ENCODE peak calls at places on chromosomes 11 and 22, in four cellular contexts. P, W, Y and C are unnamed samples.

GRCh38 chr11:42311944-42312343 is 852.5 kb upstream of the LRRC4C start:
- DNase-seq in P (no peak), W (no peak), Y (no peak), C (no peak)

GRCh38 chr22:24437091-24437490 is 9.7 kb downstream of the ADORA2A start:
- DNase-seq in P (no peak), W (no peak), Y (no peak), C (no peak)

GRCh38 chr22:20080776-20081654 is 974 bp downstream of the DGCR8 start:
- DNase-seq in P (no peak), W (no peak), Y (no peak), C (peak; percentile 30)

GRCh38 chr22:47333625-47334024 is 571.2 kb downstream of the TBC1D22A start:
- DNase-seq in P (no peak), W (no peak), Y (no peak), C (no peak)

GRCh38 chr11:128903248-128904041 is 12.3 kb downstream of the KCNJ5 start:
- DNase-seq in P (no peak), W (no peak), Y (no peak), C (no peak)

GRCh38 chr11:35158371-35159081 is 19.6 kb downstream of the CD44 start:
- DNase-seq in P (no peak), W (no peak), Y (no peak), C (no peak)

GRCh38 chr11:119347242-119347641 is 737 bp upstream of the MFRP start:
- DNase-seq in P (no peak), W (no peak), Y (no peak), C (no peak)

GRCh38 chr11:128497057-128497957 is 90.1 kb downstream of the ETS1 start:
- DNase-seq in P (no peak), W (no peak), Y (peak; percentile 95), C (no peak)

GRCh38 chr11:107780136-107780535 is 68.3 kb upstream of the SLN start:
- DNase-seq in P (no peak), W (no peak), Y (no peak), C (no peak)

GRCh38 chr22:23527971-23528740 is 51.9 kb downstream of the IGLL1 start:
- DNase-seq in P (no peak), W (no peak), Y (no peak), C (peak; percentile 42)

GRCh38 chr22:50305658-50306566 is 1.5 kb downstream of the PLXNB2 start:
- DNase-seq in P (no peak), W (no peak), Y (peak; percentile 76), C (peak; percentile 76)

GRCh38 chr11:66641834-66642233 is 3.3 kb downstream of the RBM4 start:
- DNase-seq in P (no peak), W (no peak), Y (no peak), C (no peak)

GRCh38 chr11:107998761-107999160 is 9.9 kb upstream of the CUL5 start:
- DNase-seq in P (no peak), W (no peak), Y (no peak), C (no peak)

GRCh38 chr11:120883404-120884135 is 140.3 kb upstream of the TBCEL start:
- DNase-seq in P (no peak), W (no peak), Y (no peak), C (no peak)

GRCh38 chr11:74694136-74694535 is 37.1 kb downstream of the CHRDL2 start:
- DNase-seq in P (no peak), W (no peak), Y (no peak), C (no peak)

GRCh38 chr11:65571940-65572339 is 398 bp upstream of the FAM89B start:
- DNase-seq in P (no peak), W (no peak), Y (no peak), C (no peak)

GRCh38 chr22:38314992-38315800 is 2.0 kb downstream of the CSNK1E start:
- DNase-seq in P (no peak), W (no peak), Y (no peak), C (no peak)

GRCh38 chr11:74084796-74085541 is 76.1 kb upstream of the UCP3 start:
- DNase-seq in P (no peak), W (no peak), Y (no peak), C (no peak)

GRCh38 chr11:43579919-43580276 is 100.6 kb upstream of the HSD17B12 start:
- DNase-seq in P (no peak), W (no peak), Y (no peak), C (no peak)

GRCh38 chr11:67082071-67082791 is 25.6 kb downstream of the RHOD start:
- DNase-seq in P (no peak), W (no peak), Y (no peak), C (no peak)